ENCODE peak calls at places on chromosomes 4 and X, in nine cellular contexts. M is AG09309, F is A172, J is NCI-H1092, L is OCI-M1, D is left colon, V is non-pigmented ciliary epithelial cell, R is NCI-H82, P is WTC11. I is an unnamed sample.

GRCh38 chr4:68570122-68570507 is 6.0 kb downstream of the UGT2B17 start:
- DNase-seq in P (no peak), V (no peak), R (no peak), F (no peak), J (no peak), L (no peak), D (no peak), M (no peak), I (no peak)

GRCh38 chr4:76388160-76388908 is 32.6 kb downstream of the CCDC158 start:
- DNase-seq in L (no peak), R (no peak), D (no peak), M (no peak), V (no peak), P (no peak), F (no peak), J (no peak), I (no peak)

GRCh38 chrX:14032383-14032782 is 2.7 kb upstream of the GEMIN8 start:
- DNase-seq in L (peak), J (peak), D (no peak), V (no peak), M (no peak), R (peak), F (peak), P (peak), I (no peak)

GRCh38 chr4:3009422-3009821 is 46.1 kb downstream of the GRK4 start:
- DNase-seq in M (no peak), D (no peak), F (no peak), J (no peak), V (no peak), L (peak), R (no peak), P (peak), I (peak)

GRCh38 chr4:26765515-26765914 is 95.1 kb upstream of the STIM2 start:
- DNase-seq in L (peak), V (no peak), F (peak), J (no peak), R (no peak), D (no peak), P (no peak), M (no peak), I (no peak)

GRCh38 chr4:108651068-108651794 is 832 bp downstream of the OSTC start:
- DNase-seq in L (peak), F (peak), R (peak), J (no peak), V (peak), D (no peak), M (no peak), P (no peak), I (no peak)

GRCh38 chr4:20085156-20085555 is 166.5 kb upstream of the SLIT2 start:
- DNase-seq in J (no peak), F (no peak), D (no peak), L (no peak), V (no peak), M (no peak), R (no peak), P (no peak), I (no peak)

GRCh38 chr4:185566972-185567749 is 31.9 kb upstream of the PDLIM3 start:
- DNase-seq in J (no peak), P (no peak), D (no peak), L (no peak), F (no peak), M (no peak), R (peak), V (peak), I (no peak)

GRCh38 chr4:83378426-83378825 is 43.8 kb upstream of the HPSE start:
- DNase-seq in F (no peak), V (no peak), D (no peak), M (no peak), L (peak), P (no peak), J (no peak), R (no peak), I (no peak)

GRCh38 chr4:96170198-96170597 is 330.3 kb downstream of the PDHA2 start:
- DNase-seq in F (no peak), D (no peak), J (no peak), P (peak), R (no peak), L (no peak), M (no peak), V (no peak), I (peak)

GRCh38 chr4:171142639-171143038 is 670.6 kb upstream of the GALNTL6 start:
- DNase-seq in L (no peak), D (no peak), R (no peak), V (no peak), F (no peak), J (no peak), M (no peak), P (no peak), I (no peak)

GRCh38 chrX:27998666-27999065 is 17.4 kb upstream of the DCAF8L1 start:
- DNase-seq in F (no peak), P (no peak), L (no peak), J (no peak), M (no peak), V (peak), R (no peak), D (no peak), I (no peak)

GRCh38 chrX:39996561-39996960 is 101.2 kb downstream of the BCOR start:
- DNase-seq in F (no peak), P (no peak), M (no peak), J (no peak), D (no peak), L (no peak), R (no peak), V (no peak), I (no peak)

GRCh38 chr4:95528388-95528787 is 20.4 kb downstream of the UNC5C start:
- DNase-seq in V (no peak), L (no peak), D (no peak), M (no peak), J (no peak), F (no peak), R (no peak), P (no peak), I (no peak)

I was measured in H9.